ENCODE peak calls at places on chromosomes 16 and 17, in eight cellular contexts. Z, J, B, U, I, A, G and M are unnamed samples.

GRCh38 chr17:4772235-4772613 is 538 bp downstream of the TM4SF5 start:
- DNase-seq in Z (no peak), J (no peak), B (no peak), U (no peak), I (no peak), A (no peak), G (no peak), M (peak; percentile 68)

GRCh38 chr17:46949291-46950174 is 26.6 kb downstream of the GOSR2 start:
- DNase-seq in Z (peak; percentile 7), J (no peak), B (no peak), U (no peak), I (no peak), A (no peak), G (no peak), M (no peak)

GRCh38 chr16:16014329-16015224 is 65.2 kb downstream of the ABCC1 start:
- DNase-seq in Z (peak; percentile 50), J (no peak), B (no peak), U (peak; percentile 52), I (peak; percentile 57), A (no peak), G (no peak), M (no peak)

GRCh38 chr17:2821868-2822267 is 25.6 kb downstream of the RAP1GAP2 start:
- DNase-seq in Z (no peak), J (no peak), B (no peak), U (no peak), I (no peak), A (no peak), G (no peak), M (no peak)

GRCh38 chr17:43932923-43933322 is 9.4 kb downstream of the PPY start:
- DNase-seq in Z (no peak), J (no peak), B (no peak), U (no peak), I (no peak), A (no peak), G (no peak), M (no peak)

GRCh38 chr17:55323518-55324295 is 58.9 kb downstream of the HLF start:
- DNase-seq in Z (no peak), J (no peak), B (no peak), U (no peak), I (no peak), A (no peak), G (no peak), M (no peak)

GRCh38 chr17:45775148-45775547 is 9.0 kb upstream of the CRHR1 start:
- DNase-seq in Z (no peak), J (no peak), B (no peak), U (no peak), I (no peak), A (no peak), G (no peak), M (no peak)

GRCh38 chr16:10878644-10879498 is 1.9 kb downstream of the CIITA start:
- DNase-seq in Z (peak; percentile 29), J (peak; percentile 14), B (no peak), U (peak; percentile 86), I (peak; percentile 51), A (peak; percentile 76), G (peak; percentile 49), M (peak; percentile 84)

GRCh38 chr16:13186813-13187212 is 285.4 kb downstream of the SHISA9 start:
- DNase-seq in Z (no peak), J (no peak), B (no peak), U (no peak), I (no peak), A (no peak), G (peak; percentile 14), M (no peak)

GRCh38 chr17:29113334-29113733 is 66.9 kb downstream of the MYO18A start:
- DNase-seq in Z (no peak), J (no peak), B (no peak), U (no peak), I (no peak), A (no peak), G (peak; percentile 16), M (no peak)

GRCh38 chr17:4666296-4666695 is 24.8 kb upstream of the ALOX15 start:
- DNase-seq in Z (no peak), J (no peak), B (no peak), U (no peak), I (no peak), A (no peak), G (no peak), M (no peak)